ENCODE peak calls at places on chromosomes 4 and X, in seven cellular contexts. H is thyroid gland, I is uterus, R is IMR-90, U is PC-3, K is left lung, A is GM23338. W is an unnamed sample.

GRCh38 chrX:85922821-85923220 is 124.5 kb downstream of the CHM start:
- DNase-seq in H (no peak), I (peak; percentile 13), R (peak; percentile 91), U (peak; percentile 69), K (no peak), A (no peak), W (peak; percentile 17)

GRCh38 chr4:73172166-73172565 is 86.4 kb downstream of the ANKRD17 start:
- DNase-seq in H (no peak), I (no peak), R (peak; percentile 59), U (no peak), K (no peak), A (no peak), W (no peak)

GRCh38 chr4:130479020-130479419 is 1383.1 kb downstream of the C4orf33 start:
- DNase-seq in H (no peak), I (no peak), R (peak; percentile 29), U (peak; percentile 1), K (no peak), A (no peak), W (no peak)

GRCh38 chr4:173259310-173259709 is 74.8 kb downstream of the HMGB2 start:
- DNase-seq in H (no peak), I (no peak), R (no peak), U (no peak), K (no peak), A (no peak), W (no peak)

GRCh38 chr4:159150838-159151390 is 48.0 kb downstream of the RAPGEF2 start:
- DNase-seq in H (no peak), I (no peak), R (no peak), U (no peak), K (no peak), A (peak; percentile 43), W (no peak)

GRCh38 chr4:47010347-47011188 is 17.2 kb upstream of the GABRA4 start:
- DNase-seq in H (no peak), I (no peak), R (no peak), U (no peak), K (no peak), A (no peak), W (no peak)

GRCh38 chrX:103729015-103729414 is 18.3 kb downstream of the TMEM31 start:
- DNase-seq in H (no peak), I (no peak), R (no peak), U (no peak), K (no peak), A (no peak), W (no peak)

GRCh38 chr4:41256740-41257256 is at the start of gene UCHL1:
- DNase-seq in H (peak; percentile 41), I (no peak), R (peak; percentile 94), U (no peak), K (peak; percentile 39), A (peak; percentile 98), W (peak; percentile 75)

GRCh38 chr4:133641191-133641590 is 492.1 kb downstream of the PCDH10 start:
- DNase-seq in H (no peak), I (no peak), R (no peak), U (no peak), K (no peak), A (peak; percentile 19), W (no peak)

GRCh38 chrX:79325263-79325958 is 41.7 kb downstream of the ITM2A start:
- DNase-seq in H (no peak), I (no peak), R (no peak), U (peak; percentile 5), K (no peak), A (peak; percentile 17), W (no peak)

GRCh38 chr4:64756016-64756415 is 346.8 kb upstream of the TECRL start:
- DNase-seq in H (no peak), I (no peak), R (no peak), U (peak; percentile 62), K (no peak), A (no peak), W (no peak)

GRCh38 chr4:26780524-26780923 is 80.1 kb upstream of the STIM2 start:
- DNase-seq in H (no peak), I (no peak), R (peak; percentile 48), U (peak; percentile 83), K (no peak), A (no peak), W (no peak)

GRCh38 chr4:53764761-53765490 is 173.6 kb upstream of the LNX1 start:
- DNase-seq in H (no peak), I (no peak), R (no peak), U (no peak), K (no peak), A (no peak), W (no peak)

GRCh38 chr4:3807861-3808521 is 41.8 kb downstream of the ADRA2C start:
- DNase-seq in H (no peak), I (no peak), R (no peak), U (no peak), K (no peak), A (peak; percentile 38), W (no peak)

GRCh38 chrX:13489451-13489850 is 80.0 kb upstream of the EGFL6 start:
- DNase-seq in H (peak; percentile 6), I (peak; percentile 82), R (peak; percentile 38), U (peak; percentile 47), K (peak; percentile 58), A (no peak), W (no peak)

GRCh38 chrX:115966920-115967319 is 203.6 kb upstream of the AGTR2 start:
- DNase-seq in H (no peak), I (no peak), R (no peak), U (no peak), K (no peak), A (no peak), W (no peak)

GRCh38 chrX:149512225-149512885 is 7.2 kb upstream of the IDS start:
- DNase-seq in H (peak; percentile 48), I (peak; percentile 21), R (peak; percentile 38), U (peak; percentile 73), K (peak; percentile 41), A (peak; percentile 61), W (peak; percentile 81)

GRCh38 chrX:120429776-120430535 is 39.1 kb downstream of the LAMP2 start:
- DNase-seq in H (no peak), I (no peak), R (no peak), U (no peak), K (no peak), A (no peak), W (no peak)

GRCh38 chrX:37755073-37755472 is 24.8 kb upstream of the CYBB start:
- DNase-seq in H (no peak), I (no peak), R (no peak), U (no peak), K (no peak), A (no peak), W (no peak)

GRCh38 chr4:87872043-87872442 is 39.3 kb downstream of the MEPE start:
- DNase-seq in H (no peak), I (no peak), R (no peak), U (no peak), K (no peak), A (no peak), W (no peak)
- H3K4me1 ChIP-seq in H (peaks cover 7% of the 10 kb centered on the region), I (no peaks in the 10 kb centered on the region), R (no peaks in the 10 kb centered on the region), U (no peaks in the 10 kb centered on the region), K (no peaks in the 10 kb centered on the region), A (peaks cover 13% of the 10 kb centered on the region), W (no peaks in the 10 kb centered on the region)

GRCh38 chr4:175998782-175999181 is 66.9 kb upstream of the WDR17 start:
- DNase-seq in H (peak; percentile 5), I (no peak), R (no peak), U (peak; percentile 50), K (no peak), A (peak; percentile 91), W (no peak)

GRCh38 chr4:175999944-176000343 is 65.7 kb upstream of the WDR17 start:
- DNase-seq in H (no peak), I (no peak), R (no peak), U (no peak), K (no peak), A (peak; percentile 12), W (no peak)

GRCh38 chr4:175997291-175997690 is 68.3 kb upstream of the WDR17 start:
- DNase-seq in H (no peak), I (no peak), R (no peak), U (no peak), K (no peak), A (no peak), W (no peak)

GRCh38 chr4:176002007-176002623 is 63.5 kb upstream of the WDR17 start:
- DNase-seq in H (peak; percentile 71), I (no peak), R (no peak), U (peak; percentile 34), K (peak; percentile 47), A (peak; percentile 78), W (peak; percentile 68)

DNA sequence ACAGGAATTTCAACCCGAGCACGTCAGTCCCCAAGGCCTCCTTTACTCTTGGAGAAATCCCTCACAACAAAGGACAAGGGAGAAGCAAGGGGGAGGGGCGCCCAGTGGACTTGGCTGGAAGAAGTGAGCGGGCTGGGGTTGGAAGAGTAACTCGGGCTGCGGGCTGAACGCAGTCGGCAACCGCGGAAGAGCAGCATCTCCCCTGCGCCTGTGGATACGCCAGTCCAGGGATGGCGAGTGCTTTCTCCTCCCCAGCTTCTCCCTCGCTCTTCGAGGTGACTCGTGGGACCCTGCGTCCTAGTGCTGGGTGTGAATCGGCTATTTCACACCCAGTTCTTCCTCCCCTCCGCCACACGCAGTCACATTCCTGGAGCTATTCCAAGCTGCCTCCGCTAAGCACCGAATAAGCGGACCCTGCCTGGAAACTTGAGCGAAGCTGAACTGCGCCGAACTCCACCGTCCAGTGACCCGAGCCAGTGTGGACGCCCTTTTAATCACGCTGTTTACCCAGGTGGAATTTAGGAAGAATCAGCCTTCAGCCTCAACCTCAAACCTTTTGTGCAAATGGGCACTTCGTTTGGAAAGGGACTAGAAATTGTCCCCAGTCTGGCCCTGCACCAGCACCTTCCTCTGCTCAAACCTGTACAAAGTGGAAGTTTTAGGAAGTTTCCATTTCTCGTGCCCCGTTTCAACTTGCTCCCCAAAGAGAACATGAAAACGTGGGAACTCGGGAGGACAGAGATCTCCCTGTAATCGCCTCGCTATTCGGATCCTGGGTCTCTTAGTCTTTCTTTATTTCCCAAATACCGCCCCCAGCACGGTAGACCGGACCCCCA is 64.3 kb upstream of the WDR17 start:
- DNase-seq in H (peak; percentile 79), I (peak; percentile 31), R (peak; percentile 0), U (no peak), K (peak; percentile 50), A (peak; percentile 93), W (peak; percentile 66)
- H3K4me3 ChIP-seq in H (peak overlapping the region; percentile 64), I (peak overlapping the region; percentile 26), R (peak overlapping the region; percentile 36), U (peak overlapping the region; percentile 70), K (peak overlapping the region; percentile 30), A (peak overlapping the region; percentile 85), W (peak overlapping the region; percentile 60)

DNA sequence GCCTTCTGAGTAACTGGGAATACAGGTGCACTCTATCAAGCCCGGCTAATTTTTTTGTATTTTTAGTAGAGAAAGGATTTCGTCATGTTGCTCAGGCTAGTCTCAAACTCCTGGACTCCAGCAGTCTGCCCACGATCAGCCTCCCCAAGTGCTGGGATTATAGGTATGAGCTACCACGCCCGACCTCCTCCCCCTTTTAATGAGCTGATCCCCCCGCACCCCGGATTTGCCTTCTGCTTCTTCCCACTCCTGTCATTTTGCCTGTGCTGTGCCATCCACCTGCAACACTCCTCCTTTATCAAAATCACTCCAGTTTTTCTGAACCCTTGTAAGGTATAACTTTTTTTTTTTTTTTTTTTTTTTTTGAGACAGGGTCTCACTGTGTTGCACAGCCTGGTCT is 33.4 kb downstream of the SPINK2 start:
- DNase-seq in H (no peak), I (no peak), R (no peak), U (no peak), K (no peak), A (no peak), W (no peak)
- H3K27ac ChIP-seq in H (no peak overlapping the region), I (peak overlapping the region; percentile 64), R (no peak overlapping the region), U (no peak overlapping the region), K (no peak overlapping the region), A (no peak overlapping the region), W (no peak overlapping the region)

DNA sequence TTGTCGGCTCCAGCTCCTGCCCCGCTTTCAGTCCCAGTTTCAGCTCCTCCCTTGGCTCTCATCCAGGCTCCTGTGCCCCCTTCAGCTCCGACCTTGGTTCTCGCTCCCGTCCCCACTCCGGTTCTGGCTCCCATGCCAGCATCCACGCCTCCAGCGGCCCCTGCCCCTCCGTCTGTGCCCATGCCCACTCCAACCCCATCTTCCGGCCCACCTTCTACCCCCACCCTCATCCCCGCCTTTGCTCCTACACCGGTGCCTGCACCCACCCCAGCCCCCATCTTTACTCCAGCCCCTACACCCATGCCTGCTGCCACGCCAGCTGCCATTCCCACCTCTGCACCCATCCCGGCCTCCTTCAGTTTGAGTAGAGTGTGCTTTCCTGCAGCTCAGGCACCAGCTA is 31.2 kb downstream of the BCORL1 start:
- DNase-seq in H (no peak), I (no peak), R (no peak), U (no peak), K (no peak), A (no peak), W (no peak)
- H3K4me1 ChIP-seq in H (peaks cover 2% of the 10 kb centered on the region), I (no peaks in the 10 kb centered on the region), R (no peaks in the 10 kb centered on the region), U (no peaks in the 10 kb centered on the region), K (no peaks in the 10 kb centered on the region), A (no peaks in the 10 kb centered on the region), W (no peaks in the 10 kb centered on the region)

W was measured in osteoblast.